ENCODE peak calls at places on chromosomes 5 and 9, in ten cellular contexts. Y, E, P, J, L, F, B, D, S and R are unnamed samples.
A peak's percentile ranks its signal among the peaks of the same experiment; 100 is the strongest.

GRCh38 chr9:88007291-88007650 is 32.9 kb upstream of the CDK20 start:
- DNase-seq in Y (no peak), E (no peak), P (no peak), J (no peak), L (no peak), F (no peak), B (no peak), D (no peak), S (no peak), R (no peak)

GRCh38 chr9:26524225-26524624 is 368.4 kb downstream of the CAAP1 start:
- DNase-seq in Y (peak; percentile 29), E (no peak), P (no peak), J (no peak), L (peak; percentile 56), F (no peak), B (no peak), D (no peak), S (no peak), R (no peak)

GRCh38 chr5:73947876-73948275 is 321.9 kb downstream of the ARHGEF28 start:
- DNase-seq in Y (no peak), E (no peak), P (no peak), J (no peak), L (no peak), F (no peak), B (no peak), D (no peak), S (no peak), R (no peak)

GRCh38 chr5:65152131-65152530 is 329.6 kb downstream of the ADAMTS6 start:
- DNase-seq in Y (no peak), E (no peak), P (peak; percentile 31), J (peak; percentile 63), L (no peak), F (no peak), B (no peak), D (no peak), S (no peak), R (no peak)

GRCh38 chr5:6722015-6722414 is 8.8 kb downstream of the TENT4A start:
- DNase-seq in Y (no peak), E (no peak), P (no peak), J (peak; percentile 52), L (no peak), F (no peak), B (no peak), D (no peak), S (no peak), R (no peak)

GRCh38 chr5:157473383-157474370 is 13.7 kb downstream of the NIPAL4 start:
- DNase-seq in Y (peak; percentile 37), E (no peak), P (no peak), J (peak; percentile 24), L (no peak), F (no peak), B (no peak), D (no peak), S (no peak), R (no peak)

GRCh38 chr5:176895829-176896228 is 3.3 kb downstream of the HK3 start:
- DNase-seq in Y (no peak), E (no peak), P (no peak), J (no peak), L (no peak), F (no peak), B (no peak), D (no peak), S (no peak), R (no peak)

GRCh38 chr5:123085638-123086286 is 3.3 kb upstream of the PRDM6 start:
- DNase-seq in Y (no peak), E (no peak), P (no peak), J (no peak), L (no peak), F (no peak), B (no peak), D (no peak), S (no peak), R (no peak)

GRCh38 chr9:93254806-93255519 is 71.0 kb downstream of the WNK2 start:
- DNase-seq in Y (no peak), E (no peak), P (no peak), J (no peak), L (no peak), F (no peak), B (no peak), D (peak; percentile 15), S (no peak), R (peak; percentile 25)

GRCh38 chr5:150068071-150068470 is 18.3 kb downstream of the CSF1R start:
- DNase-seq in Y (no peak), E (no peak), P (no peak), J (no peak), L (no peak), F (no peak), B (no peak), D (no peak), S (no peak), R (no peak)

GRCh38 chr9:81556923-81557322 is 132.4 kb downstream of the TLE1 start:
- DNase-seq in Y (no peak), E (no peak), P (no peak), J (no peak), L (no peak), F (no peak), B (no peak), D (no peak), S (no peak), R (no peak)

GRCh38 chr9:20651926-20652325 is 29.6 kb upstream of the MLLT3 start:
- DNase-seq in Y (no peak), E (no peak), P (no peak), J (no peak), L (no peak), F (no peak), B (no peak), D (no peak), S (no peak), R (no peak)

GRCh38 chr5:1174122-1174936 is 27.1 kb upstream of the SLC6A19 start:
- DNase-seq in Y (no peak), E (peak; percentile 65), P (peak; percentile 64), J (peak; percentile 82), L (peak; percentile 34), F (peak; percentile 79), B (peak; percentile 61), D (peak; percentile 74), S (peak; percentile 76), R (peak; percentile 59)

GRCh38 chr5:145176041-145176440 is 659.1 kb downstream of the PRELID2 start:
- DNase-seq in Y (no peak), E (no peak), P (no peak), J (no peak), L (no peak), F (no peak), B (no peak), D (no peak), S (no peak), R (no peak)

GRCh38 chr5:116598871-116599270 is 24.2 kb upstream of the SEMA6A start:
- DNase-seq in Y (no peak), E (no peak), P (no peak), J (no peak), L (no peak), F (no peak), B (no peak), D (no peak), S (no peak), R (no peak)
- H3K4me1 ChIP-seq in Y (no peaks in the 10 kb centered on the region), E (no peaks in the 10 kb centered on the region), P (no peaks in the 10 kb centered on the region), J (peaks cover 11% of the 10 kb centered on the region), L (no peaks in the 10 kb centered on the region), F (no peaks in the 10 kb centered on the region), B (peaks cover 6% of the 10 kb centered on the region), D (no peaks in the 10 kb centered on the region), S (peaks cover 8% of the 10 kb centered on the region), R (no peaks in the 10 kb centered on the region)

DNA sequence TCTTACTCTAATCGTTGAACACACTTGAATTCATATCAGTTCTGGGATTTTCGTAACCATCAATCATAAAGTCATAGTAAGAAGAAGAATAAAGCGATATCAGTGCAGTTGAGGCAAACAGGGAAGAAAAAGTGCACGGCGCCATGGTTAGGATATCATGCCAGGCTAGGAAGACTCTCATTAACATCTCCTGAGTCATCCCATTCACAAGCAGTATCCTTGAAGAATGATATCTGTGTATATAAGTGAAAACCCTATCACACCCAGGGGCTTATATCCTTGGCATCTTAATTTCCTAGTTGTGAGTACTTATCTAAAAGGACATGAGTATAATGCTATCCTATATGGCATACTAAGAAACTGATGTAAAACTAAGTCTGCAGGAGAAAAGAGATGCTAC is 38.6 kb downstream of the NFIB start:
- DNase-seq in Y (no peak), E (no peak), P (no peak), J (no peak), L (no peak), F (no peak), B (no peak), D (no peak), S (no peak), R (no peak)
- H3K4me1 ChIP-seq in Y (peaks cover 34% of the 10 kb centered on the region), E (peaks cover 90% of the 10 kb centered on the region), P (no peaks in the 10 kb centered on the region), J (peaks cover 67% of the 10 kb centered on the region), L (peaks cover 11% of the 10 kb centered on the region), F (peaks cover 76% of the 10 kb centered on the region), B (peaks cover 100% of the 10 kb centered on the region), D (no peaks in the 10 kb centered on the region), S (peaks cover 26% of the 10 kb centered on the region), R (peaks cover 53% of the 10 kb centered on the region)

DNA sequence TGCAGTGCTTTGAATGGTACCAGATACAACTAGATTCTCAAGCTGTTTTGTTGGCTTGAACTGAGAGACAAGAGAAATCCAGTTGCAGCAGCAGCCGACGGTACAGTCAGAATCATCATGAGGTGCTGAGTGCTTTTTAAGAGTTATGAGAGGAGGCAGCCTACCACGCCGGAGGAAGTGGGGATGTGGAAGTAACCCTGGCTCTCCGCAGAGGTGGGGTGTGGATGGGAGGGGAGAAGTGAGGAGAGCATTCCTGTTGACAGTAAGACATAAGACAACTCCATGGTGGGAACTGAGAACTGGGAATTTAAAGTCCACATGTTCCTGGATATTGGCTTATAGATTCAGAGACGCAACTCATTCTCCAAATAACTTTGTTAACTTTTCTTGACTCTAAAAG is 28.0 kb downstream of the COL5A1 start:
- DNase-seq in Y (no peak), E (peak; percentile 1), P (no peak), J (no peak), L (no peak), F (peak; percentile 17), B (peak; percentile 5), D (no peak), S (no peak), R (no peak)
- H3K4me1 ChIP-seq in Y (peaks cover 13% of the 10 kb centered on the region), E (no peaks in the 10 kb centered on the region), P (peaks cover 14% of the 10 kb centered on the region), J (peaks cover 46% of the 10 kb centered on the region), L (peaks cover 15% of the 10 kb centered on the region), F (peaks cover 42% of the 10 kb centered on the region), B (peaks cover 12% of the 10 kb centered on the region), D (no peaks in the 10 kb centered on the region), S (no peaks in the 10 kb centered on the region), R (peaks cover 8% of the 10 kb centered on the region)

GRCh38 chr9:130124471-130124870 is 47.7 kb upstream of the NCS1 start:
- DNase-seq in Y (no peak), E (no peak), P (no peak), J (no peak), L (peak; percentile 52), F (no peak), B (no peak), D (no peak), S (no peak), R (peak; percentile 31)

GRCh38 chr9:130126721-130127429 is 45.3 kb upstream of the NCS1 start:
- DNase-seq in Y (no peak), E (no peak), P (no peak), J (no peak), L (no peak), F (no peak), B (no peak), D (no peak), S (no peak), R (no peak)

GRCh38 chr9:130128251-130128650 is 44.0 kb upstream of the NCS1 start:
- DNase-seq in Y (no peak), E (no peak), P (no peak), J (peak; percentile 31), L (no peak), F (no peak), B (no peak), D (peak; percentile 27), S (no peak), R (peak; percentile 43)

GRCh38 chr9:130129425-130130061 is 42.7 kb upstream of the NCS1 start:
- DNase-seq in Y (no peak), E (no peak), P (no peak), J (no peak), L (no peak), F (no peak), B (no peak), D (peak; percentile 17), S (no peak), R (peak; percentile 33)

GRCh38 chr9:130128782-130129424 is 43.3 kb upstream of the NCS1 start:
- DNase-seq in Y (peak; percentile 70), E (peak; percentile 56), P (no peak), J (peak; percentile 92), L (no peak), F (no peak), B (peak; percentile 42), D (peak; percentile 37), S (no peak), R (peak; percentile 75)
- H3K4me1 ChIP-seq in Y (peaks cover 20% of the 10 kb centered on the region), E (no peaks in the 10 kb centered on the region), P (no peaks in the 10 kb centered on the region), J (no peaks in the 10 kb centered on the region), L (no peaks in the 10 kb centered on the region), F (no peaks in the 10 kb centered on the region), B (peaks cover 18% of the 10 kb centered on the region), D (no peaks in the 10 kb centered on the region), S (peaks cover 8% of the 10 kb centered on the region), R (peaks cover 25% of the 10 kb centered on the region)